ENCODE peak calls at places on chromosome 2, in four cellular contexts. W is tibial artery, G is aorta, S is NCI-H2171. M is an unnamed sample.

GRCh38 chr2:113240915-113241911 is 37.5 kb downstream of the PAX8 start:
- DNase-seq in W (peak), G (peak), S (no peak), M (no peak)

GRCh38 chr2:174477772-174478171 is 9.1 kb downstream of the GPR155 start:
- DNase-seq in W (no peak), G (no peak), S (no peak), M (no peak)

GRCh38 chr2:105969552-105969951 is 224.5 kb downstream of the UXS1 start:
- DNase-seq in W (no peak), G (no peak), S (no peak), M (no peak)

GRCh38 chr2:158724803-158725271 is 70.3 kb upstream of the DAPL1 start:
- DNase-seq in W (no peak), G (no peak), S (no peak), M (no peak)

GRCh38 chr2:174615951-174616436 is 18.4 kb upstream of the WIPF1 start:
- DNase-seq in W (peak), G (no peak), S (no peak), M (no peak)

GRCh38 chr2:110157153-110157793 is 41.7 kb upstream of the MALL start:
- DNase-seq in W (no peak), G (no peak), S (peak), M (peak)

GRCh38 chr2:191401287-191401686 is 156.1 kb downstream of the MYO1B start:
- DNase-seq in W (no peak), G (no peak), S (no peak), M (no peak)

GRCh38 chr2:217992061-217992460 is 10.7 kb downstream of the TNS1 start:
- DNase-seq in W (peak), G (no peak), S (no peak), M (no peak)

M was measured in retina.